ENCODE peak calls at places on chromosomes 2 and 18, in five cellular contexts. X is dorsolateral prefrontal cortex, L is ascending aorta, V is progenitor cell of endocrine pancreas, Y is AG09319. H is an unnamed sample.

GRCh38 chr2:8625399-8626283 is 56.2 kb upstream of the ID2 start:
- DNase-seq in X (no peak), L (peak), V (no peak), Y (no peak), H (no peak)

GRCh38 chr2:174334781-174335604 is at the start of gene SP9:
- DNase-seq in X (peak), L (no peak), V (peak), Y (peak), H (peak)

GRCh38 chr2:88999365-88999764 is 307.9 kb downstream of the RPIA start:
- DNase-seq in X (no peak), L (no peak), V (no peak), Y (no peak), H (no peak)

GRCh38 chr2:166331468-166331867 is 44.3 kb downstream of the SCN9A start:
- DNase-seq in X (no peak), L (no peak), V (no peak), Y (no peak), H (no peak)

GRCh38 chr2:178422097-178422496 is 28.9 kb downstream of the PRKRA start:
- DNase-seq in X (no peak), L (no peak), V (no peak), Y (no peak), H (no peak)

GRCh38 chr2:129877795-129878775 is 101.4 kb upstream of the RAB6C start:
- DNase-seq in X (peak), L (peak), V (peak), Y (peak), H (peak)

GRCh38 chr2:26178746-26179436 is 6.0 kb downstream of the GAREM2 start:
- DNase-seq in X (no peak), L (no peak), V (no peak), Y (no peak), H (no peak)

GRCh38 chr2:73101626-73102256 is 11.0 kb downstream of the RAB11FIP5 start:
- DNase-seq in X (no peak), L (no peak), V (no peak), Y (no peak), H (no peak)

GRCh38 chr2:43305006-43305405 is 78.6 kb upstream of the ZFP36L2 start:
- DNase-seq in X (no peak), L (peak), V (no peak), Y (no peak), H (no peak)

GRCh38 chr2:161136696-161137324 is 23.4 kb upstream of the TANK start:
- DNase-seq in X (no peak), L (no peak), V (no peak), Y (no peak), H (no peak)

GRCh38 chr2:231633259-231633976 is 40.8 kb downstream of the TEX44 start:
- DNase-seq in X (no peak), L (no peak), V (no peak), Y (no peak), H (no peak)

GRCh38 chr2:212728717-212729116 is 190.1 kb upstream of the ERBB4 start:
- DNase-seq in X (no peak), L (no peak), V (no peak), Y (no peak), H (no peak)

GRCh38 chr2:188664391-188664790 is 309.8 kb upstream of the COL3A1 start:
- DNase-seq in X (no peak), L (no peak), V (no peak), Y (no peak), H (no peak)

GRCh38 chr2:201419057-201419635 is 32.1 kb downstream of the TRAK2 start:
- DNase-seq in X (no peak), L (no peak), V (no peak), Y (no peak), H (no peak)

GRCh38 chr2:28028025-28028424 is 137.5 kb downstream of the BABAM2 start:
- DNase-seq in X (no peak), L (no peak), V (no peak), Y (no peak), H (no peak)

GRCh38 chr2:39725401-39725800 is 53.7 kb downstream of the THUMPD2 start:
- DNase-seq in X (no peak), L (no peak), V (no peak), Y (no peak), H (no peak)

GRCh38 chr18:9017900-9018217 is 84.6 kb upstream of the NDUFV2 start:
- DNase-seq in X (no peak), L (peak), V (no peak), Y (no peak), H (no peak)

GRCh38 chr2:225165052-225165451 is 122.8 kb upstream of the DOCK10 start:
- DNase-seq in X (no peak), L (no peak), V (no peak), Y (no peak), H (no peak)

GRCh38 chr2:157508676-157509075 is 64.8 kb upstream of the CYTIP start:
- DNase-seq in X (no peak), L (no peak), V (no peak), Y (no peak), H (no peak)

GRCh38 chr2:140918426-140918825 is 1212.4 kb downstream of the LRP1B start:
- DNase-seq in X (no peak), L (no peak), V (no peak), Y (no peak), H (no peak)

GRCh38 chr2:156437272-156437671 is 1.1 kb downstream of the GPD2 start:
- DNase-seq in X (no peak), L (peak), V (no peak), Y (no peak), H (no peak)

GRCh38 chr2:196586511-196586991 is 53.0 kb upstream of the CCDC150 start:
- DNase-seq in X (no peak), L (no peak), V (no peak), Y (no peak), H (no peak)

GRCh38 chr18:25815659-25816058 is 274.8 kb downstream of the SS18 start:
- DNase-seq in X (no peak), L (no peak), V (no peak), Y (no peak), H (no peak)

GRCh38 chr18:78511666-78512065 is 468.0 kb upstream of the SALL3 start:
- DNase-seq in X (peak), L (peak), V (no peak), Y (no peak), H (peak)

GRCh38 chr2:179336782-179337534 is 72.3 kb upstream of the SESTD1 start:
- DNase-seq in X (peak), L (no peak), V (no peak), Y (no peak), H (no peak)

GRCh38 chr2:62236499-62236898 is 40.6 kb downstream of the B3GNT2 start:
- DNase-seq in X (no peak), L (no peak), V (no peak), Y (no peak), H (no peak)

GRCh38 chr2:145108385-145108784 is 588.5 kb upstream of the ZEB2 start:
- DNase-seq in X (no peak), L (no peak), V (no peak), Y (no peak), H (no peak)

GRCh38 chr2:60534034-60534393 is 19.4 kb downstream of the BCL11A start:
- DNase-seq in X (no peak), L (no peak), V (no peak), Y (no peak), H (no peak)
- TF ChIP-seq CTCF in X (no peak), L (no peak), V (peak), Y (no peak), H (peak)

GRCh38 chr18:75809392-75809791 is 381.9 kb upstream of the SMIM21 start:
- DNase-seq in X (no peak), L (no peak), V (no peak), Y (no peak), H (no peak)
- TF ChIP-seq CTCF in X (no peak), L (no peak), V (no peak), Y (no peak), H (no peak)

DNA sequence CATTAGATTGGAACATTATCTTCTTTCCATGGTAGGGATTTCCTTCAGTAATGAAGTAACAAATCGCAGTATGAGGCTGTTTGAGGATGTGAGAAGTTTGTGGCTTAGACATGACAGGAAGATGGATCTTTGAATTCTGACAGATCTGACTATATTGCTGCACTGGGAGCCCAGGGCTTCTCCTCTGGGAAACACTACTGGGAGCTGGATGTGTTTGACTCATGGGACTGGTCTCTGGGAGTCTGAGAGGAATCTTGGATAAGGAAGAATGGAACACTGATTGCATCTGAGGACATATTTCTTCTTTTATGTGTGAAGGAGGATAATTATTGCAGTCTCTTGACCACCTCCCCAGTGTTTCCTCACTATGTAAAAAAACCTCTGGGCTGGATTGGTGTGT is 77.2 kb upstream of the ST6GAL2 start:
- DNase-seq in X (no peak), L (no peak), V (no peak), Y (no peak), H (no peak)
- TF ChIP-seq CTCF in X (no peak), L (no peak), V (no peak), Y (no peak), H (no peak)

GRCh38 chr2:85503611-85504433 is 35.1 kb upstream of the MAT2A start:
- DNase-seq in X (peak), L (no peak), V (no peak), Y (no peak), H (no peak)
- TF ChIP-seq CTCF in X (no peak), L (no peak), V (no peak), Y (no peak), H (no peak)

GRCh38 chr2:172103471-172104292 is 982 bp upstream of the DLX2 start:
- DNase-seq in X (peak), L (peak), V (peak), Y (no peak), H (peak)
- TF ChIP-seq CTCF in X (peak), L (peak), V (peak), Y (peak), H (peak)

GRCh38 chr18:69944434-69944833 is 3.2 kb downstream of the CD226 start:
- DNase-seq in X (no peak), L (no peak), V (no peak), Y (no peak), H (no peak)
- TF ChIP-seq CTCF in X (no peak), L (no peak), V (no peak), Y (no peak), H (no peak)

GRCh38 chr2:47559079-47559684 is 156.2 kb downstream of the MSH2 start:
- DNase-seq in X (no peak), L (peak), V (no peak), Y (no peak), H (no peak)
- TF ChIP-seq CTCF in X (no peak), L (no peak), V (no peak), Y (no peak), H (no peak)

DNA sequence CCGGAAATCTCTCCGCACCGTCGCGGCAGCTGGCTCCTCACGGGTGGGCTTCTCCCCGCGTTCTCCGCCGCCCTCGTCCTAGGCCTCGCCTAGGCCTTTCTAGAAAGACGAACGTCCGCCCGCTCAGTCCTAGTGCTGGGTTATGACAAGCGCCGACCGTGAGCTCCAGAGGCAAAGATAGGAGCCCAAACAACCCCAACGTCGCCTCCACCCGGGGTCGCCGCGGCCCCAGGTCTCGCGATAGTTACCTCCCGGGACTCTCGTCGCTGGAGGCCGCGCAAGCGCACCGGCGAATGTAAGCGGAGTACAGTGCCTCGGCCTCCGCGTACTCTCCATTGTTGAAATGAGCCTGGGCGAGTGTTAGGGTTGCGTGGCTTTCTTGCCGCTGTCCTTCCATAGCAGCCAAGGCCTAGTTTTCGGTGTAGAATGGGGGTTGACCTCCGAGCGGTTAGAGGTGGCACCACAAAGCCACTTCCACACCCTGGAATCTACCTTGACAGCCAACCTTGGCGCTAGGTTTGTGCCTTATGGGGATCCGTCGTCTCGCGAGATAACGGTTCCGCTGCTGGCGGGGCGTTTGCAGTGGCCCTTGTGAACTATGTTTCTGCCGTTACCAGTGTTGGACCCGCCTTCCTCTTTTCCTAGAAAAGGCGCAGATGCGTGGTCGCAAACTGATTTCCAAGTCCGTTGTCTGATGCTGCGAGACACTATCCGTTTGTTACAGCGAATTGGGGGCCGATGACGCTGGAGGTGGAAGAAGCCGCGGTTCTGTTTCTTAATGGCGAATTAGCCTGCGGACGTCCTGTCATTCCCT is at the start of gene TTC32:
- DNase-seq in X (peak), L (peak), V (peak), Y (peak), H (peak)
- TF ChIP-seq CTCF in X (no peak), L (no peak), V (no peak), Y (no peak), H (no peak)